ENCODE peak calls at places on chromosome 4, in eight cellular contexts. One of them, this sample, is unnamed.

GRCh38 chr4:41799126-41799525 is 50.6 kb upstream of the PHOX2B start:
- DNase-seq in SJSA1: no peak
- DNase-seq in A549: no peak
- DNase-seq in GM23338: no peak
- DNase-seq in left lung: no peak
- DNase-seq in H7: no peak
- DNase-seq in BE2C: no peak
- DNase-seq in HL-60: no peak
- DNase-seq in this sample: no peak

GRCh38 chr4:25172964-25173917 is 13.0 kb upstream of the SEPSECS start:
- DNase-seq in SJSA1: peak
- DNase-seq in A549: peak
- DNase-seq in GM23338: no peak
- DNase-seq in left lung: no peak
- DNase-seq in H7: no peak
- DNase-seq in BE2C: no peak
- DNase-seq in HL-60: peak
- DNase-seq in this sample: peak

GRCh38 chr4:29046716-29047115 is 1673.5 kb upstream of the PCDH7 start:
- DNase-seq in SJSA1: no peak
- DNase-seq in A549: no peak
- DNase-seq in GM23338: no peak
- DNase-seq in left lung: no peak
- DNase-seq in H7: no peak
- DNase-seq in BE2C: no peak
- DNase-seq in HL-60: no peak
- DNase-seq in this sample: no peak

GRCh38 chr4:139794158-139794954 is 128.7 kb downstream of the MGST2 start:
- DNase-seq in SJSA1: no peak
- DNase-seq in A549: no peak
- DNase-seq in GM23338: no peak
- DNase-seq in left lung: no peak
- DNase-seq in H7: no peak
- DNase-seq in BE2C: peak
- DNase-seq in HL-60: no peak
- DNase-seq in this sample: no peak

GRCh38 chr4:2354127-2354526 is 64.3 kb downstream of the ZFYVE28 start:
- DNase-seq in SJSA1: no peak
- DNase-seq in A549: no peak
- DNase-seq in GM23338: peak
- DNase-seq in left lung: peak
- DNase-seq in H7: peak
- DNase-seq in BE2C: peak
- DNase-seq in HL-60: no peak
- DNase-seq in this sample: no peak

GRCh38 chr4:108350332-108350731 is 181.6 kb upstream of the LEF1 start:
- DNase-seq in SJSA1: no peak
- DNase-seq in A549: no peak
- DNase-seq in GM23338: no peak
- DNase-seq in left lung: peak
- DNase-seq in H7: no peak
- DNase-seq in BE2C: peak
- DNase-seq in HL-60: no peak
- DNase-seq in this sample: no peak

GRCh38 chr4:27985522-27985921 is 1124.9 kb downstream of the STIM2 start:
- DNase-seq in SJSA1: no peak
- DNase-seq in A549: no peak
- DNase-seq in GM23338: no peak
- DNase-seq in left lung: no peak
- DNase-seq in H7: no peak
- DNase-seq in BE2C: no peak
- DNase-seq in HL-60: no peak
- DNase-seq in this sample: no peak

GRCh38 chr4:99447079-99447478 is 11.9 kb upstream of the ADH7 start:
- DNase-seq in SJSA1: no peak
- DNase-seq in A549: peak
- DNase-seq in GM23338: peak
- DNase-seq in left lung: no peak
- DNase-seq in H7: peak
- DNase-seq in BE2C: no peak
- DNase-seq in HL-60: no peak
- DNase-seq in this sample: no peak

GRCh38 chr4:149889976-149890375 is 74.3 kb upstream of the IQCM start:
- DNase-seq in SJSA1: no peak
- DNase-seq in A549: no peak
- DNase-seq in GM23338: no peak
- DNase-seq in left lung: no peak
- DNase-seq in H7: no peak
- DNase-seq in BE2C: no peak
- DNase-seq in HL-60: no peak
- DNase-seq in this sample: no peak

GRCh38 chr4:55733874-55734437 is 85.6 kb upstream of the EXOC1L start:
- DNase-seq in SJSA1: peak
- DNase-seq in A549: peak
- DNase-seq in GM23338: no peak
- DNase-seq in left lung: peak
- DNase-seq in H7: no peak
- DNase-seq in BE2C: peak
- DNase-seq in HL-60: no peak
- DNase-seq in this sample: peak

GRCh38 chr4:11134705-11135104 is 294.0 kb downstream of the HS3ST1 start:
- DNase-seq in SJSA1: no peak
- DNase-seq in A549: no peak
- DNase-seq in GM23338: no peak
- DNase-seq in left lung: no peak
- DNase-seq in H7: no peak
- DNase-seq in BE2C: no peak
- DNase-seq in HL-60: no peak
- DNase-seq in this sample: no peak

GRCh38 chr4:24753519-24753918 is 41.9 kb upstream of the SOD3 start:
- DNase-seq in SJSA1: no peak
- DNase-seq in A549: peak
- DNase-seq in GM23338: no peak
- DNase-seq in left lung: no peak
- DNase-seq in H7: no peak
- DNase-seq in BE2C: no peak
- DNase-seq in HL-60: no peak
- DNase-seq in this sample: peak

GRCh38 chr4:109216085-109216696 is 86.3 kb downstream of the COL25A1 start:
- DNase-seq in SJSA1: no peak
- DNase-seq in A549: no peak
- DNase-seq in GM23338: no peak
- DNase-seq in left lung: no peak
- DNase-seq in H7: no peak
- DNase-seq in BE2C: no peak
- DNase-seq in HL-60: no peak
- DNase-seq in this sample: no peak

GRCh38 chr4:108787724-108788123 is 24.9 kb upstream of the ETNPPL start:
- DNase-seq in SJSA1: no peak
- DNase-seq in A549: no peak
- DNase-seq in GM23338: no peak
- DNase-seq in left lung: no peak
- DNase-seq in H7: no peak
- DNase-seq in BE2C: no peak
- DNase-seq in HL-60: no peak
- DNase-seq in this sample: no peak

GRCh38 chr4:175035907-175036306 is 117.7 kb downstream of the ADAM29 start:
- DNase-seq in SJSA1: no peak
- DNase-seq in A549: no peak
- DNase-seq in GM23338: no peak
- DNase-seq in left lung: no peak
- DNase-seq in H7: no peak
- DNase-seq in BE2C: no peak
- DNase-seq in HL-60: no peak
- DNase-seq in this sample: no peak

GRCh38 chr4:15691346-15692140 is 9.9 kb downstream of the FAM200B start:
- DNase-seq in SJSA1: peak
- DNase-seq in A549: peak
- DNase-seq in GM23338: no peak
- DNase-seq in left lung: no peak
- DNase-seq in H7: no peak
- DNase-seq in BE2C: no peak
- DNase-seq in HL-60: no peak
- DNase-seq in this sample: no peak

GRCh38 chr4:78553526-78554060 is 2.0 kb downstream of the ANXA3 start:
- DNase-seq in SJSA1: no peak
- DNase-seq in A549: no peak
- DNase-seq in GM23338: no peak
- DNase-seq in left lung: no peak
- DNase-seq in H7: no peak
- DNase-seq in BE2C: no peak
- DNase-seq in HL-60: no peak
- DNase-seq in this sample: no peak

GRCh38 chr4:147336252-147336651 is 144.6 kb upstream of the EDNRA start:
- DNase-seq in SJSA1: no peak
- DNase-seq in A549: no peak
- DNase-seq in GM23338: no peak
- DNase-seq in left lung: no peak
- DNase-seq in H7: no peak
- DNase-seq in BE2C: no peak
- DNase-seq in HL-60: no peak
- DNase-seq in this sample: no peak

GRCh38 chr4:81606166-81606565 is 134.5 kb upstream of the RASGEF1B start:
- DNase-seq in SJSA1: no peak
- DNase-seq in A549: no peak
- DNase-seq in GM23338: no peak
- DNase-seq in left lung: no peak
- DNase-seq in H7: no peak
- DNase-seq in BE2C: no peak
- DNase-seq in HL-60: no peak
- DNase-seq in this sample: no peak

GRCh38 chr4:153228512-153229145 is 24.4 kb downstream of the TRIM2 start:
- DNase-seq in SJSA1: no peak
- DNase-seq in A549: no peak
- DNase-seq in GM23338: no peak
- DNase-seq in left lung: no peak
- DNase-seq in H7: no peak
- DNase-seq in BE2C: no peak
- DNase-seq in HL-60: no peak
- DNase-seq in this sample: no peak

GRCh38 chr4:153233761-153234371 is 29.6 kb downstream of the TRIM2 start:
- DNase-seq in SJSA1: no peak
- DNase-seq in A549: peak
- DNase-seq in GM23338: no peak
- DNase-seq in left lung: no peak
- DNase-seq in H7: no peak
- DNase-seq in BE2C: no peak
- DNase-seq in HL-60: no peak
- DNase-seq in this sample: no peak

GRCh38 chr4:153227501-153227900 is 23.3 kb downstream of the TRIM2 start:
- DNase-seq in SJSA1: no peak
- DNase-seq in A549: no peak
- DNase-seq in GM23338: no peak
- DNase-seq in left lung: no peak
- DNase-seq in H7: no peak
- DNase-seq in BE2C: no peak
- DNase-seq in HL-60: no peak
- DNase-seq in this sample: no peak

GRCh38 chr4:153234923-153235322 is 30.7 kb downstream of the TRIM2 start:
- DNase-seq in SJSA1: no peak
- DNase-seq in A549: no peak
- DNase-seq in GM23338: no peak
- DNase-seq in left lung: no peak
- DNase-seq in H7: no peak
- DNase-seq in BE2C: no peak
- DNase-seq in HL-60: no peak
- DNase-seq in this sample: no peak

DNA sequence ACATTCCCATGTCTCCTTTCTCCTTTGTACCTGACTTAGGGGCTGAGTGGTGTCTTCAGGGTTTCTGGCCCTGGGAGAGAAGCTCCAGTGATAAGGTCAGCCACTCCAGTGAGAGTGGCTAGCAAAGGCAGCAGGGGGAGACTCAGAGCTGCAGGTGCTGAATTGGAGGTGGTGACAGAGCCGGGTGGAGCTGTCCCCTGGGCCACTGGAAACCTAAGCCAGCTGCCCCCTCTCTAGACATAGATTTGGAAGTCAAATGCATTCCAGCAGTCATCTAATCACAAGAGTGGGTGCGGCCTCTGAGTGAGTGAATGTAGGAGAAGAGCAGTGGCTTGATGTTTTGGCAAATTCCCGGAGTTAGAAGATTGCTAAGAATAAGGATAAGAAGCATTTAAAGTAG is 28.5 kb downstream of the TRIM2 start:
- DNase-seq in SJSA1: no peak
- DNase-seq in A549: peak
- DNase-seq in GM23338: peak
- DNase-seq in left lung: no peak
- DNase-seq in H7: peak
- DNase-seq in BE2C: peak
- DNase-seq in HL-60: no peak
- DNase-seq in this sample: no peak
- H3K4me3 ChIP-seq in SJSA1: no peak
- H3K4me3 ChIP-seq in A549: no peak
- H3K4me3 ChIP-seq in GM23338: no peak
- H3K4me3 ChIP-seq in left lung: no peak
- H3K4me3 ChIP-seq in H7: no peak
- H3K4me3 ChIP-seq in BE2C: no peak
- H3K4me3 ChIP-seq in HL-60: no peak
- H3K4me3 ChIP-seq in this sample: no peak

DNA sequence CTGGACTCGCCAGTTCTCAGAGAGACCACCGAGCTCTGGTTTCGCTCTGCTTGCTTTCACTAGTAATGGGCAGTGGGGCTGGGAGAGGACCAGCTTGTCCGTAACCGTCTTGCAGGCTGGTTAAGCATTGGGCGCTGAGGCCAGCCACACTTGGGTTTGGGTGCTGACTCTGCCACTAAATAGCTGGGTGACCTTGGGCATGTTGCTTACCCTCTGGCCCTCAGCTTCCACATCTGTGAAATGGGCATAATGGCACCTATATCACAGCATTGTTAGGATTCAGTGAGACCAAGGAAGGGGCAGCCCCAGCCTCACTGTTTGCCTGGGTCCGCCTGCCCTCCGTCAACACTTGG is 43.5 kb downstream of the EVC start:
- DNase-seq in SJSA1: no peak
- DNase-seq in A549: no peak
- DNase-seq in GM23338: no peak
- DNase-seq in left lung: no peak
- DNase-seq in H7: no peak
- DNase-seq in BE2C: no peak
- DNase-seq in HL-60: no peak
- DNase-seq in this sample: no peak
- H3K4me3 ChIP-seq in SJSA1: no peak
- H3K4me3 ChIP-seq in A549: no peak
- H3K4me3 ChIP-seq in GM23338: no peak
- H3K4me3 ChIP-seq in left lung: no peak
- H3K4me3 ChIP-seq in H7: no peak
- H3K4me3 ChIP-seq in BE2C: no peak
- H3K4me3 ChIP-seq in HL-60: no peak
- H3K4me3 ChIP-seq in this sample: no peak

GRCh38 chr4:8050180-8050554 is 108.4 kb downstream of the ABLIM2 start:
- DNase-seq in SJSA1: no peak
- DNase-seq in A549: no peak
- DNase-seq in GM23338: no peak
- DNase-seq in left lung: no peak
- DNase-seq in H7: no peak
- DNase-seq in BE2C: no peak
- DNase-seq in HL-60: no peak
- DNase-seq in this sample: no peak
- H3K4me3 ChIP-seq in SJSA1: no peak
- H3K4me3 ChIP-seq in A549: no peak
- H3K4me3 ChIP-seq in GM23338: no peak
- H3K4me3 ChIP-seq in left lung: no peak
- H3K4me3 ChIP-seq in H7: no peak
- H3K4me3 ChIP-seq in BE2C: peak
- H3K4me3 ChIP-seq in HL-60: no peak
- H3K4me3 ChIP-seq in this sample: no peak

GRCh38 chr4:85000343-85000742 is 33.9 kb upstream of the WDFY3 start:
- DNase-seq in SJSA1: no peak
- DNase-seq in A549: no peak
- DNase-seq in GM23338: no peak
- DNase-seq in left lung: no peak
- DNase-seq in H7: no peak
- DNase-seq in BE2C: no peak
- DNase-seq in HL-60: no peak
- DNase-seq in this sample: no peak
- H3K4me3 ChIP-seq in SJSA1: no peak
- H3K4me3 ChIP-seq in A549: no peak
- H3K4me3 ChIP-seq in GM23338: no peak
- H3K4me3 ChIP-seq in left lung: no peak
- H3K4me3 ChIP-seq in H7: no peak
- H3K4me3 ChIP-seq in BE2C: no peak
- H3K4me3 ChIP-seq in HL-60: no peak
- H3K4me3 ChIP-seq in this sample: no peak

This sample was measured in RWPE2.